ENCODE peak calls at places on chromosomes 6 and 20, in ten cellular contexts. M is stimulated activated CD8-positive, alpha-beta memory T cell treated with anti-CD3 and anti-CD28 coated beads, Interleukin-7, amount 100 ng/mL, for 4 hours; W is M059J; H is RKO; S is mucosa of gallbladder; X is breast epithelium; A is NCI-H774; I is endothelial cell; E is upper lobe of right lung; G is AG10803. D is an unnamed sample.

GRCh38 chr6:13357551-13358075 is 29.3 kb upstream of the TBC1D7 start:
- DNase-seq in M (no peak), W (peak), H (no peak), S (no peak), X (no peak), A (no peak), I (no peak), E (no peak), G (peak), D (no peak)

GRCh38 chr6:80001337-80001736 is 3.1 kb upstream of the TTK start:
- DNase-seq in M (no peak), W (no peak), H (no peak), S (no peak), X (no peak), A (no peak), I (no peak), E (no peak), G (no peak), D (no peak)

GRCh38 chr6:53671111-53671510 is 5.6 kb upstream of the KLHL31 start:
- DNase-seq in M (no peak), W (peak), H (no peak), S (no peak), X (no peak), A (no peak), I (no peak), E (no peak), G (no peak), D (no peak)

GRCh38 chr20:39137299-39137698 is 175.2 kb downstream of the DHX35 start:
- DNase-seq in M (no peak), W (no peak), H (no peak), S (no peak), X (no peak), A (no peak), I (no peak), E (no peak), G (no peak), D (no peak)

GRCh38 chr20:34558320-34559202 is at the start of gene MAP1LC3A:
- DNase-seq in M (peak), W (peak), H (no peak), S (peak), X (peak), A (peak), I (peak), E (peak), G (peak), D (peak)

GRCh38 chr20:22288156-22288555 is 296.2 kb downstream of the FOXA2 start:
- DNase-seq in M (no peak), W (no peak), H (no peak), S (no peak), X (no peak), A (no peak), I (no peak), E (no peak), G (no peak), D (no peak)

GRCh38 chr6:28245206-28245941 is 6.7 kb downstream of the ZKSCAN4 start:
- DNase-seq in M (no peak), W (no peak), H (no peak), S (no peak), X (no peak), A (no peak), I (no peak), E (no peak), G (no peak), D (no peak)

GRCh38 chr6:150695652-150696051 is 96.0 kb downstream of the PLEKHG1 start:
- DNase-seq in M (no peak), W (no peak), H (peak), S (no peak), X (no peak), A (no peak), I (no peak), E (no peak), G (peak), D (no peak)

GRCh38 chr6:143128346-143129015 is 67.8 kb downstream of the AIG1 start:
- DNase-seq in M (no peak), W (peak), H (no peak), S (no peak), X (no peak), A (no peak), I (no peak), E (no peak), G (peak), D (no peak)

GRCh38 chr20:61998343-61999121 is 67.1 kb downstream of the TAF4 start:
- DNase-seq in M (no peak), W (no peak), H (no peak), S (no peak), X (no peak), A (no peak), I (no peak), E (no peak), G (no peak), D (no peak)

GRCh38 chr20:63775096-63775978 is 35.8 kb downstream of the SLC2A4RG start:
- DNase-seq in M (no peak), W (no peak), H (no peak), S (no peak), X (no peak), A (no peak), I (peak), E (no peak), G (peak), D (no peak)

GRCh38 chr20:13353261-13353945 is 132.3 kb downstream of the ISM1 start:
- DNase-seq in M (no peak), W (no peak), H (no peak), S (no peak), X (no peak), A (no peak), I (no peak), E (no peak), G (no peak), D (no peak)

GRCh38 chr20:4100679-4101078 is 85.3 kb upstream of the RNF24 start:
- DNase-seq in M (no peak), W (peak), H (no peak), S (no peak), X (no peak), A (no peak), I (no peak), E (no peak), G (no peak), D (no peak)

GRCh38 chr6:71537717-71538116 is 249.1 kb downstream of the OGFRL1 start:
- DNase-seq in M (no peak), W (peak), H (peak), S (no peak), X (no peak), A (no peak), I (no peak), E (no peak), G (peak), D (no peak)

GRCh38 chr6:74073896-74074295 is 377.9 kb downstream of the CD109 start:
- DNase-seq in M (no peak), W (peak), H (no peak), S (no peak), X (no peak), A (no peak), I (no peak), E (no peak), G (peak), D (no peak)

GRCh38 chr20:53245581-53245980 is 273.4 kb downstream of the TSHZ2 start:
- DNase-seq in M (no peak), W (no peak), H (no peak), S (no peak), X (no peak), A (no peak), I (no peak), E (no peak), G (no peak), D (no peak)

GRCh38 chr6:17885079-17885478 is 102.4 kb downstream of the KIF13A start:
- DNase-seq in M (no peak), W (peak), H (no peak), S (no peak), X (no peak), A (no peak), I (no peak), E (no peak), G (peak), D (no peak)

GRCh38 chr6:48474764-48475674 is 364.0 kb upstream of the PTCHD4 start:
- DNase-seq in M (no peak), W (peak), H (no peak), S (no peak), X (no peak), A (no peak), I (no peak), E (no peak), G (no peak), D (no peak)

GRCh38 chr6:16332175-16332542 is 93.8 kb downstream of the GMPR start:
- DNase-seq in M (peak), W (peak), H (peak), S (peak), X (peak), A (peak), I (peak), E (peak), G (peak), D (peak)

GRCh38 chr6:31725502-31726350 is 2.6 kb downstream of the MPIG6B start:
- DNase-seq in M (no peak), W (no peak), H (no peak), S (no peak), X (no peak), A (no peak), I (no peak), E (no peak), G (no peak), D (no peak)

GRCh38 chr6:67131827-67132226 is 1424.8 kb upstream of the EYS start:
- DNase-seq in M (no peak), W (peak), H (no peak), S (no peak), X (peak), A (no peak), I (no peak), E (no peak), G (no peak), D (peak)

GRCh38 chr6:112235956-112236355 is 18.4 kb downstream of the LAMA4 start:
- DNase-seq in M (peak), W (peak), H (no peak), S (no peak), X (no peak), A (no peak), I (no peak), E (no peak), G (peak), D (no peak)

GRCh38 chr6:47789553-47789952 is 7.7 kb downstream of the OPN5 start:
- DNase-seq in M (no peak), W (no peak), H (no peak), S (no peak), X (no peak), A (no peak), I (no peak), E (no peak), G (no peak), D (no peak)

GRCh38 chr20:37994512-37994911 is 38.7 kb downstream of the TTI1 start:
- DNase-seq in M (no peak), W (peak), H (no peak), S (peak), X (no peak), A (no peak), I (no peak), E (peak), G (peak), D (no peak)

GRCh38 chr6:157670466-157671186 is 152.4 kb upstream of the SNX9 start:
- DNase-seq in M (no peak), W (no peak), H (no peak), S (no peak), X (no peak), A (no peak), I (no peak), E (peak), G (peak), D (no peak)

GRCh38 chr6:138818496-138819194 is 22.8 kb downstream of the ECT2L start:
- DNase-seq in M (no peak), W (peak), H (no peak), S (no peak), X (no peak), A (no peak), I (no peak), E (no peak), G (no peak), D (no peak)

GRCh38 chr20:17807670-17808069 is 107.9 kb downstream of the BANF2 start:
- DNase-seq in M (no peak), W (peak), H (peak), S (no peak), X (no peak), A (no peak), I (no peak), E (no peak), G (peak), D (no peak)

GRCh38 chr20:57503035-57503658 is 21.8 kb downstream of the CTCFL start:
- DNase-seq in M (no peak), W (no peak), H (no peak), S (no peak), X (no peak), A (no peak), I (no peak), E (no peak), G (no peak), D (no peak)

GRCh38 chr6:9523462-9523861 is 891.4 kb downstream of the TFAP2A start:
- DNase-seq in M (no peak), W (peak), H (peak), S (no peak), X (no peak), A (no peak), I (no peak), E (no peak), G (peak), D (no peak)

GRCh38 chr20:1302578-1303541 is 26.1 kb downstream of the SDCBP2 start:
- DNase-seq in M (no peak), W (peak), H (peak), S (no peak), X (no peak), A (no peak), I (no peak), E (peak), G (no peak), D (no peak)

GRCh38 chr6:21935561-21936028 is 342.0 kb downstream of the SOX4 start:
- DNase-seq in M (no peak), W (peak), H (peak), S (no peak), X (no peak), A (no peak), I (no peak), E (no peak), G (peak), D (no peak)

GRCh38 chr6:31740397-31741223 is 805 bp downstream of the MSH5 start:
- DNase-seq in M (no peak), W (no peak), H (peak), S (no peak), X (no peak), A (no peak), I (no peak), E (peak), G (no peak), D (no peak)

GRCh38 chr20:21008951-21009350 is 97.2 kb downstream of the LINC00237 start:
- DNase-seq in M (no peak), W (no peak), H (no peak), S (no peak), X (no peak), A (no peak), I (no peak), E (no peak), G (no peak), D (no peak)

GRCh38 chr20:54624701-54625472 is 149.5 kb downstream of the DOK5 start:
- DNase-seq in M (no peak), W (no peak), H (no peak), S (no peak), X (no peak), A (no peak), I (no peak), E (no peak), G (no peak), D (no peak)

GRCh38 chr6:118780728-118781127 is 113.2 kb upstream of the ASF1A start:
- DNase-seq in M (no peak), W (peak), H (no peak), S (no peak), X (no peak), A (no peak), I (no peak), E (no peak), G (no peak), D (no peak)

GRCh38 chr6:144855812-144856531 is 570.8 kb downstream of the UTRN start:
- DNase-seq in M (no peak), W (no peak), H (no peak), S (no peak), X (no peak), A (no peak), I (no peak), E (no peak), G (no peak), D (no peak)

GRCh38 chr20:8803065-8803464 is 265.8 kb upstream of the PLCB4 start:
- DNase-seq in M (no peak), W (no peak), H (no peak), S (no peak), X (no peak), A (no peak), I (peak), E (no peak), G (no peak), D (no peak)

GRCh38 chr6:7813704-7814103 is 87.8 kb downstream of the BMP6 start:
- DNase-seq in M (no peak), W (peak), H (no peak), S (no peak), X (no peak), A (no peak), I (no peak), E (no peak), G (no peak), D (no peak)

GRCh38 chr20:39916236-39916635 is 772.8 kb downstream of the MAFB start:
- DNase-seq in M (no peak), W (peak), H (no peak), S (no peak), X (no peak), A (no peak), I (no peak), E (no peak), G (no peak), D (no peak)

GRCh38 chr20:24066075-24066700 is 77.6 kb upstream of the GGTLC1 start:
- DNase-seq in M (no peak), W (no peak), H (no peak), S (no peak), X (no peak), A (no peak), I (no peak), E (no peak), G (no peak), D (no peak)